ENCODE peak calls at places on chromosomes 4 and X, in five cellular contexts. One of them, this sample, is unnamed.

GRCh38 chr4:79723507-79723906 is 315.5 kb upstream of the GK2 start:
- DNase-seq in mesendoderm: no peak
- DNase-seq in IMR-90: no peak
- DNase-seq in H9: peak; percentile 58
- DNase-seq in mesenchymal stem cell: no peak
- DNase-seq in this sample: no peak

GRCh38 chrX:21666679-21667078 is 8.5 kb upstream of the KLHL34 start:
- DNase-seq in mesendoderm: no peak
- DNase-seq in IMR-90: peak; percentile 22
- DNase-seq in H9: no peak
- DNase-seq in mesenchymal stem cell: no peak
- DNase-seq in this sample: no peak

GRCh38 chr4:98572697-98573096 is 85.7 kb downstream of the TSPAN5 start:
- DNase-seq in mesendoderm: no peak
- DNase-seq in IMR-90: no peak
- DNase-seq in H9: no peak
- DNase-seq in mesenchymal stem cell: no peak
- DNase-seq in this sample: no peak

GRCh38 chrX:45801554-45801953 is 600.9 kb upstream of the DIPK2B start:
- DNase-seq in mesendoderm: no peak
- DNase-seq in IMR-90: peak; percentile 34
- DNase-seq in H9: no peak
- DNase-seq in mesenchymal stem cell: peak; percentile 46
- DNase-seq in this sample: no peak

GRCh38 chrX:21932277-21932996 is 8.1 kb upstream of the SMS start:
- DNase-seq in mesendoderm: no peak
- DNase-seq in IMR-90: peak; percentile 97
- DNase-seq in H9: no peak
- DNase-seq in mesenchymal stem cell: peak; percentile 93
- DNase-seq in this sample: no peak

GRCh38 chr4:95505149-95505548 is 43.6 kb downstream of the UNC5C start:
- DNase-seq in mesendoderm: peak; percentile 18
- DNase-seq in IMR-90: peak; percentile 55
- DNase-seq in H9: no peak
- DNase-seq in mesenchymal stem cell: peak; percentile 59
- DNase-seq in this sample: peak; percentile 11

GRCh38 chrX:126238220-126238619 is 72.1 kb upstream of the DCAF12L2 start:
- DNase-seq in mesendoderm: no peak
- DNase-seq in IMR-90: no peak
- DNase-seq in H9: no peak
- DNase-seq in mesenchymal stem cell: no peak
- DNase-seq in this sample: no peak

GRCh38 chrX:17591741-17592110 is 145.6 kb upstream of the SCML1 start:
- DNase-seq in mesendoderm: no peak
- DNase-seq in IMR-90: peak; percentile 81
- DNase-seq in H9: no peak
- DNase-seq in mesenchymal stem cell: peak; percentile 53
- DNase-seq in this sample: no peak

GRCh38 chrX:36445576-36445975 is 526.0 kb downstream of the CFAP47 start:
- DNase-seq in mesendoderm: no peak
- DNase-seq in IMR-90: no peak
- DNase-seq in H9: no peak
- DNase-seq in mesenchymal stem cell: no peak
- DNase-seq in this sample: no peak

GRCh38 chr4:663438-664428 is 10.3 kb downstream of the ATP5ME start:
- DNase-seq in mesendoderm: peak; percentile 38
- DNase-seq in IMR-90: no peak
- DNase-seq in H9: peak; percentile 82
- DNase-seq in mesenchymal stem cell: no peak
- DNase-seq in this sample: no peak

GRCh38 chr4:82428969-82429727 is 1.1 kb downstream of the HNRNPDL start:
- DNase-seq in mesendoderm: peak; percentile 94
- DNase-seq in IMR-90: peak; percentile 85
- DNase-seq in H9: peak; percentile 92
- DNase-seq in mesenchymal stem cell: peak; percentile 89
- DNase-seq in this sample: peak; percentile 97

GRCh38 chrX:73400136-73400748 is 46.6 kb upstream of the CDX4 start:
- DNase-seq in mesendoderm: peak; percentile 49
- DNase-seq in IMR-90: no peak
- DNase-seq in H9: no peak
- DNase-seq in mesenchymal stem cell: no peak
- DNase-seq in this sample: no peak

GRCh38 chr4:125594203-125594602 is 279.4 kb downstream of the FAT4 start:
- DNase-seq in mesendoderm: no peak
- DNase-seq in IMR-90: no peak
- DNase-seq in H9: no peak
- DNase-seq in mesenchymal stem cell: no peak
- DNase-seq in this sample: no peak

GRCh38 chrX:71664889-71665491 is 2.4 kb upstream of the LOC101059915 start:
- DNase-seq in mesendoderm: peak; percentile 3
- DNase-seq in IMR-90: no peak
- DNase-seq in H9: no peak
- DNase-seq in mesenchymal stem cell: no peak
- DNase-seq in this sample: no peak

GRCh38 chr4:56742080-56742871 is 61.2 kb upstream of the HOPX start:
- DNase-seq in mesendoderm: no peak
- DNase-seq in IMR-90: peak; percentile 19
- DNase-seq in H9: no peak
- DNase-seq in mesenchymal stem cell: peak; percentile 45
- DNase-seq in this sample: no peak

GRCh38 chr4:88230953-88231835 is 53.2 kb downstream of the PPM1K start:
- DNase-seq in mesendoderm: no peak
- DNase-seq in IMR-90: peak; percentile 20
- DNase-seq in H9: no peak
- DNase-seq in mesenchymal stem cell: no peak
- DNase-seq in this sample: no peak

GRCh38 chrX:101485212-101486064 is at the start of gene ARMCX4:
- DNase-seq in mesendoderm: peak; percentile 66
- DNase-seq in IMR-90: peak; percentile 62
- DNase-seq in H9: peak; percentile 90
- DNase-seq in mesenchymal stem cell: peak; percentile 81
- DNase-seq in this sample: peak; percentile 47

GRCh38 chr4:793941-794621 is 31.8 kb downstream of the CPLX1 start:
- DNase-seq in mesendoderm: no peak
- DNase-seq in IMR-90: peak; percentile 22
- DNase-seq in H9: no peak
- DNase-seq in mesenchymal stem cell: no peak
- DNase-seq in this sample: no peak

GRCh38 chr4:94446386-94446785 is 5.4 kb upstream of the PDLIM5 start:
- DNase-seq in mesendoderm: no peak
- DNase-seq in IMR-90: peak; percentile 95
- DNase-seq in H9: no peak
- DNase-seq in mesenchymal stem cell: peak; percentile 49
- DNase-seq in this sample: no peak

GRCh38 chrX:68708503-68709290 is 61.2 kb downstream of the STARD8 start:
- DNase-seq in mesendoderm: peak; percentile 96
- DNase-seq in IMR-90: no peak
- DNase-seq in H9: peak; percentile 74
- DNase-seq in mesenchymal stem cell: no peak
- DNase-seq in this sample: no peak

GRCh38 chrX:24341795-24342194 is 18.6 kb upstream of the SUPT20HL1 start:
- DNase-seq in mesendoderm: no peak
- DNase-seq in IMR-90: peak; percentile 81
- DNase-seq in H9: no peak
- DNase-seq in mesenchymal stem cell: peak; percentile 78
- DNase-seq in this sample: no peak

GRCh38 chr4:100014616-100015015 is 64.5 kb upstream of the H2AZ1 start:
- DNase-seq in mesendoderm: no peak
- DNase-seq in IMR-90: peak; percentile 26
- DNase-seq in H9: no peak
- DNase-seq in mesenchymal stem cell: peak; percentile 15
- DNase-seq in this sample: no peak

GRCh38 chrX:3268804-3269203 is 77.6 kb downstream of the MXRA5 start:
- DNase-seq in mesendoderm: no peak
- DNase-seq in IMR-90: peak; percentile 71
- DNase-seq in H9: no peak
- DNase-seq in mesenchymal stem cell: peak; percentile 45
- DNase-seq in this sample: no peak

GRCh38 chrX:16628954-16629595 is 20.9 kb upstream of the S100G start:
- DNase-seq in mesendoderm: peak; percentile 85
- DNase-seq in IMR-90: no peak
- DNase-seq in H9: peak; percentile 87
- DNase-seq in mesenchymal stem cell: no peak
- DNase-seq in this sample: peak; percentile 30

GRCh38 chr4:73676881-73677323 is 56.7 kb upstream of the RASSF6 start:
- DNase-seq in mesendoderm: no peak
- DNase-seq in IMR-90: peak; percentile 88
- DNase-seq in H9: no peak
- DNase-seq in mesenchymal stem cell: peak; percentile 61
- DNase-seq in this sample: no peak

GRCh38 chrX:124117325-124117724 is 155.8 kb downstream of the STAG2 start:
- DNase-seq in mesendoderm: no peak
- DNase-seq in IMR-90: no peak
- DNase-seq in H9: no peak
- DNase-seq in mesenchymal stem cell: no peak
- DNase-seq in this sample: no peak

GRCh38 chrX:129318375-129318774 is 204.9 kb downstream of the SMARCA1 start:
- DNase-seq in mesendoderm: peak; percentile 15
- DNase-seq in IMR-90: peak; percentile 35
- DNase-seq in H9: no peak
- DNase-seq in mesenchymal stem cell: peak; percentile 27
- DNase-seq in this sample: no peak

GRCh38 chr4:184538023-184538599 is 63.8 kb upstream of the IRF2 start:
- DNase-seq in mesendoderm: peak; percentile 55
- DNase-seq in IMR-90: peak; percentile 90
- DNase-seq in H9: no peak
- DNase-seq in mesenchymal stem cell: peak; percentile 92
- DNase-seq in this sample: peak; percentile 70

GRCh38 chrX:149060921-149061320 is 444.2 kb downstream of the IDS start:
- DNase-seq in mesendoderm: no peak
- DNase-seq in IMR-90: no peak
- DNase-seq in H9: no peak
- DNase-seq in mesenchymal stem cell: peak; percentile 2
- DNase-seq in this sample: no peak

GRCh38 chrX:22712942-22713341 is 286.8 kb upstream of the DDX53 start:
- DNase-seq in mesendoderm: no peak
- DNase-seq in IMR-90: no peak
- DNase-seq in H9: no peak
- DNase-seq in mesenchymal stem cell: no peak
- DNase-seq in this sample: no peak

GRCh38 chrX:99301990-99302389 is 1108.1 kb downstream of the PCDH19 start:
- DNase-seq in mesendoderm: peak; percentile 40
- DNase-seq in IMR-90: no peak
- DNase-seq in H9: no peak
- DNase-seq in mesenchymal stem cell: no peak
- DNase-seq in this sample: peak; percentile 18

GRCh38 chr4:128483041-128483440 is 195.4 kb upstream of the PGRMC2 start:
- DNase-seq in mesendoderm: no peak
- DNase-seq in IMR-90: no peak
- DNase-seq in H9: no peak
- DNase-seq in mesenchymal stem cell: no peak
- DNase-seq in this sample: no peak

GRCh38 chr4:128483816-128484215 is 196.2 kb upstream of the PGRMC2 start:
- DNase-seq in mesendoderm: no peak
- DNase-seq in IMR-90: peak; percentile 27
- DNase-seq in H9: no peak
- DNase-seq in mesenchymal stem cell: no peak
- DNase-seq in this sample: no peak

GRCh38 chr4:128484896-128485295 is 197.3 kb upstream of the PGRMC2 start:
- DNase-seq in mesendoderm: no peak
- DNase-seq in IMR-90: peak; percentile 11
- DNase-seq in H9: no peak
- DNase-seq in mesenchymal stem cell: no peak
- DNase-seq in this sample: no peak

GRCh38 chr4:128488055-128488705 is 200.6 kb upstream of the PGRMC2 start:
- DNase-seq in mesendoderm: no peak
- DNase-seq in IMR-90: no peak
- DNase-seq in H9: no peak
- DNase-seq in mesenchymal stem cell: no peak
- DNase-seq in this sample: no peak
- H3K4me1 ChIP-seq in mesendoderm: no peaks in the 10 kb centered on the region
- H3K4me1 ChIP-seq in IMR-90: peaks cover 4% of the 10 kb centered on the region
- H3K4me1 ChIP-seq in H9: no peaks in the 10 kb centered on the region
- H3K4me1 ChIP-seq in mesenchymal stem cell: no peaks in the 10 kb centered on the region
- H3K4me1 ChIP-seq in this sample: no peaks in the 10 kb centered on the region

DNA sequence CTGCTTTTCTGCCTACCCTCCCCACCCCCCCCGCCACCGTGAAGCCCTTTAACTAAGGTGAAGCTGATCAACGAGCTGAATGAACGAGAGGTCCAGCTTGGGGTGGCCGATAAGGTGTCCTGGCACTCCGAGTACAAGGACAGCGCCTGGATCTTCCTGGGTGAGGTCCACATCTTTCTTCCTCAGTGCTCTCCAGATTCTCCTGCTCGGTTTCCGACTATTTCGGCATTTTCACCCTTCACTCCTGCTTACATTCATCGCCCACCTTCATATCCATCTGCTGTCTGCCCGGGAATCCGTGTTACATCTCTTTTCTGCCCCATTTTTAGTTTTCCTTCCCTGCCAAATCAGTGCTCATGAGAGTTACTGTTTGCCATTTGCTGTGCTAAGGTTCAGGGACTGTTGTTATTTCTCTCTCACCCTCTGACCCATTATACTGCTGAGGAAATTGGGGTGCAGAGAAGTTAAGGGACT is 461 bp downstream of the RBMX2 start:
- DNase-seq in mesendoderm: no peak
- DNase-seq in IMR-90: no peak
- DNase-seq in H9: no peak
- DNase-seq in mesenchymal stem cell: no peak
- DNase-seq in this sample: no peak
- H3K27ac ChIP-seq in mesendoderm: no peak overlapping the region
- H3K27ac ChIP-seq in IMR-90: peak overlapping the region; percentile 69
- H3K27ac ChIP-seq in H9: no peak overlapping the region
- H3K27ac ChIP-seq in mesenchymal stem cell: no peak overlapping the region
- H3K27ac ChIP-seq in this sample: no peak overlapping the region

DNA sequence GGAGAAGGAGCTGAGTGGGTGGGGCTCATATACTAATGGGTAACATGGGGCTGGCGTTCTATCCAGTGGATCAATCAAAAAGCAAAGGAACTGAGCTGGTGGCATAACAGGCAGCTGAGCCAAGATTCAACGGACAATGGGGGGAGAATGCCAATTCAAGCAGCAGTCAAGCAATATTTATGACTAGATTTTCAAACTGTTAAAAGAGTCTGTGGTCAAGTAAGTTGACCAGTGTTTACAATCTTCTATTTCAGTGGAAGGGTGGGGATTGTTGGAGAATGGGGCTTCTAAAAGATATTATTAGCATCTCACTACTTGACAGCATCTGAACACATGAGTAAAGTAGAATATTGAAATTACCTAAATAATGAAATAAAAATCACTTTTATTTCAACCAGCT is 64.9 kb upstream of the SCRG1 start:
- DNase-seq in mesendoderm: no peak
- DNase-seq in IMR-90: no peak
- DNase-seq in H9: no peak
- DNase-seq in mesenchymal stem cell: no peak
- DNase-seq in this sample: no peak
- H2BK15ac ChIP-seq in mesendoderm: no peak overlapping the region
- H2BK15ac ChIP-seq in IMR-90: no peak overlapping the region
- H2BK15ac ChIP-seq in H9: no peak overlapping the region
- H2BK15ac ChIP-seq in mesenchymal stem cell: no peak overlapping the region
- H2BK15ac ChIP-seq in this sample: no peak overlapping the region

DNA sequence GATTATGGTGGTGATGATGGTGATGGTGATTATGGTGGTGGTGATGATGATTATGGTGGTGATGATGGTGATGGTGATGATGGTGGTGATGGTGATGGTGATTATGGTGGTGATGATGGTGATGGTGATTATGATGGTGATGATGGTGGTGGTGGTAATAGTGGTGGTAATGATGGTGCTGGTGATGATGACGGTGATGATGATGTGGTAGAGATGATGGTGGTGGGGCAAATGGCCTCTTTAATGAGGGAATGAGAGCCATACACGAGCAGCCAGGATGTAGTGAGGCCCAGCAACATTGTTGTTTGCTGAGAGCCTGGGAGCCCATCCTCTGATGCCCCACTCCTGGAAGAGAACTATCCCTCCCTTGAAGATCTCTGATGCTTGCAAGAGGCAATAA is 29.0 kb downstream of the HMX1 start:
- DNase-seq in mesendoderm: no peak
- DNase-seq in IMR-90: no peak
- DNase-seq in H9: no peak
- DNase-seq in mesenchymal stem cell: no peak
- DNase-seq in this sample: no peak
- H3K4me1 ChIP-seq in mesendoderm: no peaks in the 10 kb centered on the region
- H3K4me1 ChIP-seq in IMR-90: no peaks in the 10 kb centered on the region
- H3K4me1 ChIP-seq in H9: no peaks in the 10 kb centered on the region
- H3K4me1 ChIP-seq in mesenchymal stem cell: no peaks in the 10 kb centered on the region
- H3K4me1 ChIP-seq in this sample: no peaks in the 10 kb centered on the region